ENCODE peak calls at places on chromosomes 7 and 10, in six cellular contexts. B is OCI-LY7, W is PC-9, I is foreskin fibroblast, U is left ventricle myocardium inferior, F is AG09309. L is an unnamed sample.

GRCh38 chr10:58531084-58531695 is 18.5 kb downstream of the BICC1 start:
- DNase-seq in B (peak), W (peak), I (peak), U (no peak), F (peak), L (peak)

GRCh38 chr7:55405856-55406541 is 40.9 kb downstream of the LANCL2 start:
- DNase-seq in B (no peak), W (no peak), I (no peak), U (no peak), F (no peak), L (no peak)

GRCh38 chr7:27237735-27238334 is 4.8 kb upstream of the EVX1 start:
- DNase-seq in B (no peak), W (no peak), I (peak), U (no peak), F (peak), L (peak)

GRCh38 chr7:152076940-152077933 is 51.8 kb downstream of the GALNT11 start:
- DNase-seq in B (no peak), W (no peak), I (peak), U (peak), F (no peak), L (peak)

GRCh38 chr7:133293390-133294110 is 40.7 kb downstream of the EXOC4 start:
- DNase-seq in B (no peak), W (no peak), I (no peak), U (no peak), F (no peak), L (no peak)

GRCh38 chr7:156968183-156968582 is 18.7 kb downstream of the NOM1 start:
- DNase-seq in B (no peak), W (no peak), I (no peak), U (no peak), F (no peak), L (no peak)

GRCh38 chr10:14665865-14666857 is 108.5 kb downstream of the FAM107B start:
- DNase-seq in B (no peak), W (no peak), I (peak), U (no peak), F (no peak), L (peak)

GRCh38 chr10:6912424-6912823 is 332.3 kb upstream of the PRKCQ start:
- DNase-seq in B (no peak), W (peak), I (peak), U (no peak), F (peak), L (peak)

DNA sequence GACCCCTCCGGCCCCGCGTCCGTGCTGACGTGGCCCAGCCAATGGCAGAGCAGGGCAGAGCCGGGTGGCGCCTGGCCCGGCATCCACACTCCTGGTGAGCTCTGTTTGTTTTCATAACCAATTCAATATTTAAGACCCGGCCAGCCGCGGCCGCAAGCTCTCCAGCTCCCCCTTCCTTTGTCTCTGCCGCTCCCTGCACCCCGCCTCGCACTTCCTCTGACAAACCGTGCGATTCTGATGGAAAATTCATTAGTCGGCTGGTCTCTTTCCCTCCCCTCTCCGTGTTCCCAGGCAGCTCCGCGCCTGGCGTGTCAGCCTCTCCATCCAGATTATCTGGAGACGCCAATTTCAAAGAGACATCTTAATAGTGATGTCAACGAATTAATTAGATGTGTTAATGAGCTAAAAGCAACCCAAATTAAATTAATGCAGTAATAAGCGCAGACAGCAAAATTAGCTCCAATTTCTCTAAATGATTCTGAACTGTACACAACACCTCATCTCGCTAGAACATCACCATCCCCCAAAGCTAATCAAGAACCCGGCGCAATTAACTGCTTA is 55.3 kb downstream of the MICALL2 start:
- DNase-seq in B (no peak), W (no peak), I (peak), U (no peak), F (no peak), L (peak)
- TF ChIP-seq CTCF in B (no peak), W (no peak), I (no peak), U (peak), F (peak), L (peak)

DNA sequence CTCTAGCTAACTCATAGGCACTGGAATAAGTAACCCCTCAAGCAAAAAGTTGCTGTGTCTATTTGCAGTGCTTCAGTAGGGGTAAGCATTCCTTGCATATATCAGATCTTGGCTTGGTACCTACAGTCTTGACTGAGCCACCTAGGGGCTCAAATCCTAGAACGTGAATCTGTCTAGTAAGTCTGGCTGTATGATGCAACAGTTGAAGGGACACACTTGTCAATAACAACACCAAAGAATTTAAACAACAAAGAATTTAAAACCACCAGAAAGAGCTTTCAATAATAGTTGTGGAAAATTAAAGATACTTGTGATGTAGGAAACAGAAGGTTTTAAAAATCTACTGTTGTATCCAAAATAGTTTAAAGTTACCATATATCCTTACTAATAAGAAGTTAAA is 65.4 kb downstream of the EBLN1 start:
- DNase-seq in B (no peak), W (no peak), I (no peak), U (no peak), F (no peak), L (no peak)
- H3K4me3 ChIP-seq in B (no peak), W (no peak), I (no peak), U (no peak), F (no peak), L (no peak)

DNA sequence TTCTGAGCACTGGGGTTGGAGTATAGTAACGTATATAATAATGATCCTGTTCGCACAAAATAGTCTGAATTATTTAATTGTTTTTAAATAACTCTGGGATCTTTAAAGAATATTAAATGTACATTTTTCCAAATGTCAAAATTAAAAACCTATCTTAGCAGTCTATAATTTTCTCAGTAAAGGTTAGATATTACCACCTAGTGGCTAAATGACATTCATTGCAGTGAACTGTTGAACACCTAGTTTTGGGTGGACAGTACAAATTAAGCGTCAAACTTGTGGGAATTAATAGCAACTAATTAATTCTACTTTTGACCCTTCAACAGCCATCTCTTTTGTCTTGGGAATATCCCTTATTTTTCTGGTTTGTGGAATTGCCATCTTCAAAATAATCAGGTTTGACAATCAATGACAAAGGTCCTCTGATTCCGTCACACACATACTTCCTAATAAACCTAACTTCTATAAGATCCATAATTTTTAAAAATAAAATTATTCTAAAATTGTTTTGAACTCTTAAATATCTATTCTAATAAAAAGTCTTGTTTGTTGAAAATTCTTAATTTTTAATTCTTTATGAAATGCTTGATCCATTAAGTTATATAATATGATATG is 165.7 kb downstream of the SEMA3D start:
- DNase-seq in B (no peak), W (no peak), I (no peak), U (no peak), F (no peak), L (peak)
- TF ChIP-seq CTCF in B (peak), W (peak), I (peak), U (peak), F (peak), L (peak)

DNA sequence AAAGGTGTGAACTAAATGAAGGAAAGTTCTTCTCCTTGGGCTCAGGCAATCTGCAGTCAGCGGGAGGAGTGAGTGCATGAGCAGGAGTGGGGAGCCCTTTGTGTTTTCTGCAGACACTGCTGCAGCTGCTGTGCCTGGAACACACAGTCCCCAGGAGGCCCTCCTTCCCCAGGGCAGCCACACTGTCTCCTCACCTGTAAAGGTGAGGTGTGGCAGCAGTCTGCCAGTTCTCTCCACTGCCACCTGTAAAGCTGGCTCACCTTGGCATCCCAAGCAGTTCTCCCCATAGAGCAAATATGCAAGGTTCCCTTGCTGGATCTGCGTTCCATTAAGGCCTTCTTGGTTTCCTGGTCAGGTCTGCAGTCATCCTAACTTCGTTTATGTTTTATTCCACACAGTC is 5.2 kb upstream of the VWC2 start:
- DNase-seq in B (peak), W (no peak), I (no peak), U (no peak), F (no peak), L (no peak)
- H3K4me3 ChIP-seq in B (peak), W (no peak), I (no peak), U (no peak), F (no peak), L (no peak)

GRCh38 chr7:47780555-47780954 is 167.7 kb downstream of the PKD1L1 start:
- DNase-seq in B (no peak), W (no peak), I (no peak), U (no peak), F (no peak), L (no peak)
- TF ChIP-seq CTCF in B (no peak), W (no peak), I (no peak), U (no peak), F (no peak), L (no peak)

GRCh38 chr7:127900735-127901685 is 130.2 kb downstream of the LRRC4 start:
- DNase-seq in B (no peak), W (no peak), I (no peak), U (no peak), F (no peak), L (no peak)
- H3K4me3 ChIP-seq in B (no peak), W (no peak), I (no peak), U (no peak), F (no peak), L (no peak)

GRCh38 chr10:110429301-110429700 is 68.4 kb upstream of the DUSP5 start:
- DNase-seq in B (no peak), W (peak), I (peak), U (no peak), F (no peak), L (no peak)

GRCh38 chr10:110425684-110426293 is 71.9 kb upstream of the DUSP5 start:
- DNase-seq in B (no peak), W (peak), I (peak), U (no peak), F (peak), L (peak)

GRCh38 chr10:110422548-110422947 is 75.2 kb upstream of the DUSP5 start:
- DNase-seq in B (no peak), W (no peak), I (no peak), U (no peak), F (no peak), L (no peak)

GRCh38 chr10:110423650-110424049 is 74.1 kb upstream of the DUSP5 start:
- DNase-seq in B (no peak), W (no peak), I (no peak), U (peak), F (no peak), L (no peak)

DNA sequence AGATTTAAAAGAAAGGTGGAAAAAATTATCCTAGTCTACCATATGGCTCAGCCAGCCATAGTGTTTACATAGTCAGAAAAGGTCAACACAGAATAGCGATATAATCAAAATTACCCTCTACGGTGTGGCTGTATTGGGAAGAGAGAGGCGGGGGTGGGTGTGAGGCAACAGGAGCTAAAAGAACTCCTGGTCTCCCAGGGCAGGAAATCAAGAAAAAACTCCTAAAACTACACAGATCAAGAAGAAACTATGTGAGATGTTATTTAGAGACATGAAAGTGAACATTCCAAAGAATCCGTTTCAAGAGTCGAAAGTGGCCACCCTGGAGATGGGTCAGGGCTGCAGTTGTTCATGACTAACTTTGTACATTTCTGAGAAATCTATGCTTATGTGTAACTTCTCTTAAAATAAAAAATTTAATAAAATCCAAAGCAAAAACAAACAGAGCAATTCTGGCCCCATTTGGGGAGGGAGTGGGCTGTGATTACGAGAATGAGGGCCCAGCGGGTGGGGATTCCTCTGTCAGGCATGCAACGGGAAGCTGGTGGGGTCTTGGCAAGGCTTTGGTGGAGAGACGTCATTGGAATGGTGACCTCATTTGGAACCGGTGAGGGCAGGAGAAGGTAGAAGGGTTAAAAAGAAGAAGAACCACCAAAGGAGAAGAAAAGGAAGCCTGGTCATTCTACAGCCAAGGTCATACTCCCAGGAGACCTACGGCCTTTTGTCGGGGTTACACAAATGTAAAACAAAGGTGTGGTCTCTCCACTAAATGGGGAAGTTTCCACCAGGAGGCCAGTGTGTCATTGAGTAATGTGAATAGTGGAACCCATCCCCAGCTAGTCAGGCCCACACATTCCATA is 71.2 kb upstream of the DUSP5 start:
- DNase-seq in B (peak), W (no peak), I (peak), U (no peak), F (peak), L (peak)
- TF ChIP-seq CTCF in B (no peak), W (no peak), I (no peak), U (no peak), F (no peak), L (no peak)

GRCh38 chr7:141294122-141294829 is 220.4 kb downstream of the TMEM178B start:
- DNase-seq in B (no peak), W (no peak), I (no peak), U (no peak), F (no peak), L (no peak)
- H3K4me3 ChIP-seq in B (no peak), W (no peak), I (no peak), U (no peak), F (no peak), L (no peak)

DNA sequence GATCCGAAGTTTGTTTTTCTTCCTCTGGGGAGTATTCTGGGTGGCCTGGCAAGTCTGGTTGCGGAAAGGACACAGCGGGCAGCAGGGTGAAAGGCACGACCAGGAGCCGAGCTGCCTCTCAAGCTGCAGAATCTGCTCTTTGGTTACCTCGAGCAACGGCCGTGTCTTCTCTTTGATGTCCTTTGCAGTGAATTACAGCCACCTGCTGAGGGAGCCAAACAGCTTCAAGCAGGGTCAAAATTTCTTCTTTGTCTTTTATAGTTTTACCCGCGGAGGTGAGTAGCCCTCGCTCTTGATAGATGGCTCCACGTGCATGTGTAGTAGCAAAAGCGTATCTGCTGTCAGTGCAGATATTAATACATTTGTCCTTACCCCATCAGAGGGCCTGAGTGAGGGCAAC is 177.3 kb upstream of the MBL2 start:
- DNase-seq in B (peak), W (no peak), I (no peak), U (no peak), F (no peak), L (no peak)
- TF ChIP-seq CTCF in B (peak), W (no peak), I (no peak), U (no peak), F (no peak), L (no peak)

GRCh38 chr7:47580175-47580701 is 1.7 kb downstream of the TNS3 start:
- DNase-seq in B (no peak), W (peak), I (peak), U (no peak), F (no peak), L (peak)
- H3K4me3 ChIP-seq in B (peak), W (peak), I (peak), U (peak), F (peak), L (peak)

L was measured in cardiac fibroblast.